ENCODE peak calls at places on chromosomes 4 and X, in nine cellular contexts. I is endodermal cell, P is pancreas, D is left lung, B is foreskin fibroblast, W is mucosa of descending colon, U is NB4, L is osteoblast, A is brain microvascular endothelial cell. X is an unnamed sample.

GRCh38 chrX:34521563-34521962 is 135.5 kb downstream of the TMEM47 start:
- DNase-seq in I (peak), P (no peak), D (no peak), B (no peak), W (no peak), U (peak), L (no peak), A (no peak), X (no peak)

GRCh38 chr4:789571-790465 is 36.1 kb downstream of the CPLX1 start:
- DNase-seq in I (peak), P (no peak), D (peak), B (no peak), W (peak), U (no peak), L (peak), A (no peak), X (no peak)

GRCh38 chr4:123786955-123787354 is 390.4 kb downstream of the SPRY1 start:
- DNase-seq in I (no peak), P (no peak), D (no peak), B (peak), W (peak), U (no peak), L (no peak), A (peak), X (peak)

GRCh38 chr4:14906805-14907204 is 95.5 kb upstream of the CPEB2 start:
- DNase-seq in I (no peak), P (no peak), D (no peak), B (no peak), W (no peak), U (peak), L (no peak), A (no peak), X (no peak)

GRCh38 chr4:627751-628150 is 2.4 kb downstream of the PDE6B start:
- DNase-seq in I (no peak), P (no peak), D (peak), B (no peak), W (no peak), U (no peak), L (no peak), A (no peak), X (no peak)

GRCh38 chr4:76867880-76868655 is 29.9 kb downstream of the SOWAHB start:
- DNase-seq in I (peak), P (peak), D (no peak), B (no peak), W (peak), U (no peak), L (no peak), A (no peak), X (no peak)

GRCh38 chrX:153944140-153944799 is at the start of gene RENBP:
- DNase-seq in I (peak), P (no peak), D (peak), B (no peak), W (peak), U (no peak), L (no peak), A (no peak), X (no peak)

GRCh38 chrX:19627533-19627932 is 112.2 kb upstream of the MAP3K15 start:
- DNase-seq in I (no peak), P (no peak), D (no peak), B (peak), W (no peak), U (peak), L (no peak), A (no peak), X (no peak)

GRCh38 chrX:133544105-133544504 is 128.8 kb upstream of the GPC4 start:
- DNase-seq in I (peak), P (no peak), D (no peak), B (peak), W (no peak), U (no peak), L (peak), A (peak), X (peak)

GRCh38 chrX:96837808-96838207 is 45.9 kb upstream of the RPA4 start:
- DNase-seq in I (no peak), P (no peak), D (no peak), B (peak), W (no peak), U (no peak), L (peak), A (no peak), X (no peak)

GRCh38 chr4:68463796-68464195 is 16.5 kb downstream of the TMPRSS11E start:
- DNase-seq in I (no peak), P (no peak), D (no peak), B (peak), W (no peak), U (no peak), L (no peak), A (no peak), X (no peak)

GRCh38 chr4:68465058-68465457 is 17.8 kb downstream of the TMPRSS11E start:
- DNase-seq in I (no peak), P (no peak), D (no peak), B (peak), W (no peak), U (no peak), L (no peak), A (no peak), X (no peak)

GRCh38 chr4:68469482-68469881 is 22.2 kb downstream of the TMPRSS11E start:
- DNase-seq in I (no peak), P (no peak), D (no peak), B (no peak), W (no peak), U (no peak), L (no peak), A (no peak), X (no peak)

GRCh38 chr4:68466185-68466584 is 18.9 kb downstream of the TMPRSS11E start:
- DNase-seq in I (no peak), P (no peak), D (no peak), B (peak), W (no peak), U (no peak), L (no peak), A (peak), X (peak)

GRCh38 chr4:68466751-68467150 is 19.5 kb downstream of the TMPRSS11E start:
- DNase-seq in I (no peak), P (no peak), D (no peak), B (peak), W (no peak), U (no peak), L (no peak), A (no peak), X (no peak)
- H3K4me3 ChIP-seq in I (no peak), P (no peak), D (no peak), B (no peak), W (no peak), U (no peak), L (no peak), A (no peak), X (no peak)

DNA sequence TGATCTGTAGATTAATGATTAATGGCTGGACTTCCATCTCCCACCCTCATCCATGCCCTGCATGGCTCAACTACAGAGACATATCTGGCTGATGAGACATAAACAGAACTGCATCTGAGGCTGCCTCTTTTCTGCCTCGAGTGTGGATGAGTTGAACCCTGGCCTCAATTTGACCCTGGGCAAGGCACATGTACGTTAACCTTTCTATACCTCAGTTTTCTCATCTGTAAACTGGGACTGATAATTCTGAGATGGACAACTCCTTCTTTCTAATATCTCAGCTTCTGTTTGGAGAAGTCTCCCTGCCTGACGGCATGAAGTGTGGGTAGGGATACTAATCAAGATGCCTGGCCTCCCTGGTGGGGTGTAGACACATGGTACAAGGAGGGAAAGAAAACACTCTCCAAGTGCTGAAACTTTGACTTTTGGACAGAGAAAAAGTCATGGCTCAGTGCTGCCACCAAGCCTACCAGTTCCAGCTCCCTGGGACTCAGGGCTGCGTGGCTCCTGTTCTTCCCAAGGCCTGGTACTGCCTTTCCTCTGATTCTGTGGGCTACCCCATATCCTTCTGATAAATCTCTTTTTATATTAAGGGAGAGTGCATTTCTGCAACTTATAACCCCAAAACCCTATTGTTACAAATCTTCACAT is 64.4 kb downstream of the HAUS3 start:
- DNase-seq in I (no peak), P (no peak), D (no peak), B (no peak), W (no peak), U (peak), L (no peak), A (no peak), X (no peak)
- TF ChIP-seq CTCF in I (peak), P (no peak), D (no peak), B (no peak), W (no peak), U (peak), L (peak), A (peak), X (peak)

GRCh38 chrX:24148118-24148517 is 1.4 kb upstream of the ZFX start:
- DNase-seq in I (no peak), P (no peak), D (no peak), B (no peak), W (no peak), U (peak), L (no peak), A (no peak), X (no peak)

GRCh38 chrX:24146283-24146865 is 3.2 kb upstream of the ZFX start:
- DNase-seq in I (no peak), P (no peak), D (no peak), B (peak), W (no peak), U (peak), L (no peak), A (no peak), X (no peak)

GRCh38 chrX:24147165-24147564 is 2.4 kb upstream of the ZFX start:
- DNase-seq in I (no peak), P (no peak), D (no peak), B (no peak), W (no peak), U (no peak), L (no peak), A (no peak), X (no peak)

GRCh38 chrX:24144528-24144927 is 5.0 kb upstream of the ZFX start:
- DNase-seq in I (no peak), P (no peak), D (no peak), B (no peak), W (no peak), U (no peak), L (no peak), A (no peak), X (no peak)

DNA sequence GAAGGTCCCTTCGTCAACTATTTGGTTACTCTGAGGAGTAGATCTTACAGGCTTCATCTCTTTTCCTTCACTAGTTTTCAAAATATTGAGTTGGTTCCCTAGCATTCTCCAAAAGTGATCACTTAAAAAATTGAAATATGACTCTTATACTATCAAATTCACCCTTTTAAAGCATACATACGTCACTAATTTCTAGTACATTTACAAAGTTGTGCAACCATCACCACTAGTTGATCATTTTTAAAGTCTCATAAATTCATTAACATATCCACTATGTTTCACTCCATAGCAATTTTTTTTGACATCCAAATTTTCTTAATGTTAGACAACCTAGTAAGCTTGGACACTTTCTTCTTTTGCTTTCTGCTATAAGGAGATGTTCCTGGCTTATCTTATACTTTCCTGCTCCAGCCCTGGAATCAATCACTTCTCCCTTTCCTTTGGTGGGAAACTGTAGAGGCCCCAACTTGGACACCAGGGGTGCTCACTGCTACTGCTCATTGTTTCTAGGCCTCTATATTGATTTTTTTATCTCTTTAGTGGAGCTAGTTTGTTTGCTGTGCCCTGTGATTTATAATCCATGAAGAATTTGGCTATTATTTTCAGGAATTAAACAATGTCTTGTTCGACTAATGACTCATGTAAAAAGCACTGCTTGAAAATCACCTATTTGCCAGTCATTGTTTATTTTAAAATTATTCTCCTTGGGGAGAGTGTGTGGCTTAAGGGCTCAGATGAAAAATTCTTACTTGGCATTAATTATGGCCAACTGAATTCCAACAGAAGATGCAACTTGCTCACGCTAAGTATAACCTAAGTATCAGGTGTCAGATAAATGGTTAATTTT is 4.0 kb upstream of the ZFX start:
- DNase-seq in I (no peak), P (no peak), D (no peak), B (peak), W (no peak), U (no peak), L (peak), A (peak), X (peak)
- H3K4me3 ChIP-seq in I (no peak), P (no peak), D (no peak), B (no peak), W (no peak), U (peak), L (no peak), A (no peak), X (no peak)

DNA sequence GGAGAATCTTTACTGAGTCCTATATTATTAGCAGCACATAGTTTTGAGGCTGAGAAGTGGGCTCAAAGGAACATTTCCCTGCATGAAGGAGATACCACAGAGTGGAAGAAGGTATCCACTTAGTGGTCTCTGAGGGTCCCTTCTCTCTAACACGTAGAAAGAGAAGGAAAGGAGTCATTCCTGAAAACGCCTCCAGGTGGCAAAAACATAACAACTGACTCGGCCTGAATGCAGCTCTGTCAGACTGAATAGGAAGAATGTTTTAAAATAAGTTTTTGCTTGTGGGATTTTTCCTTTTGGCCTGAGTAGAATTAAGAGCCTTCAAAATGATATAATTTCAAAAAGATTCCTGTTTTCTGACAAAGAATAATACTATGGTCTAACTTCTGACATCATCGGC is 23.3 kb downstream of the RPGR start:
- DNase-seq in I (peak), P (no peak), D (no peak), B (no peak), W (no peak), U (no peak), L (no peak), A (no peak), X (no peak)
- TF ChIP-seq CTCF in I (peak), P (peak), D (no peak), B (peak), W (no peak), U (peak), L (peak), A (peak), X (peak)

GRCh38 chrX:16140983-16141382 is 17.6 kb downstream of the GRPR start:
- DNase-seq in I (no peak), P (no peak), D (no peak), B (peak), W (no peak), U (no peak), L (no peak), A (no peak), X (no peak)
- H3K4me3 ChIP-seq in I (no peak), P (no peak), D (no peak), B (no peak), W (no peak), U (no peak), L (no peak), A (no peak), X (no peak)

GRCh38 chr4:35151816-35152572 is 1092.3 kb downstream of the ARAP2 start:
- DNase-seq in I (peak), P (no peak), D (no peak), B (no peak), W (no peak), U (peak), L (no peak), A (no peak), X (no peak)
- TF ChIP-seq CTCF in I (peak), P (no peak), D (no peak), B (peak), W (no peak), U (peak), L (no peak), A (peak), X (peak)

DNA sequence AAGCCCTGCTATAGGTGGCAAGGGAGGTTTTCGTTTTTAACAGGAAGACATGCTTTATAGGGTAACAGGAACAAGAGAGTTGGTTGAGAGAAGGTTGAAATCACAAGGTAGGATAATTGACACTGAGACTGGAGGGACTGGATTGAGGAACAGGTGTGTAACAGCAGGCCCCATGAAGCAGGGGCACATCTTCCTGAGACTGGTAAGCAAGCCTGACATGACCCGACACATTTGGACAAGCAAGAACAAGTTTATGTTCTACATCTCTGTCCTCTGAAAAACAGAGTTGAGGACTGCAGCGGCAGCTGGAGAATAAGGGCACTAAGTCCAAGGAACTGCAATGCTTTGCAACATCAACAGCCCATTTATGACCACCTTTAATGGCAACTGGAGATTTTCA is 5.2 kb downstream of the RPS4X start:
- DNase-seq in I (no peak), P (no peak), D (no peak), B (no peak), W (no peak), U (no peak), L (no peak), A (no peak), X (no peak)
- H3K4me3 ChIP-seq in I (no peak), P (no peak), D (no peak), B (no peak), W (no peak), U (no peak), L (no peak), A (no peak), X (no peak)

GRCh38 chr4:139899346-139899745 is 233.7 kb downstream of the MGST2 start:
- DNase-seq in I (no peak), P (no peak), D (no peak), B (no peak), W (no peak), U (no peak), L (no peak), A (no peak), X (no peak)

GRCh38 chr4:139903845-139904244 is 238.2 kb downstream of the MGST2 start:
- DNase-seq in I (no peak), P (no peak), D (no peak), B (peak), W (no peak), U (peak), L (no peak), A (no peak), X (no peak)

GRCh38 chr4:139902328-139903217 is 237.0 kb downstream of the MGST2 start:
- DNase-seq in I (no peak), P (no peak), D (no peak), B (peak), W (no peak), U (no peak), L (no peak), A (no peak), X (no peak)

GRCh38 chr4:139900964-139901376 is 235.4 kb downstream of the MGST2 start:
- DNase-seq in I (no peak), P (no peak), D (no peak), B (peak), W (no peak), U (no peak), L (no peak), A (no peak), X (no peak)

DNA sequence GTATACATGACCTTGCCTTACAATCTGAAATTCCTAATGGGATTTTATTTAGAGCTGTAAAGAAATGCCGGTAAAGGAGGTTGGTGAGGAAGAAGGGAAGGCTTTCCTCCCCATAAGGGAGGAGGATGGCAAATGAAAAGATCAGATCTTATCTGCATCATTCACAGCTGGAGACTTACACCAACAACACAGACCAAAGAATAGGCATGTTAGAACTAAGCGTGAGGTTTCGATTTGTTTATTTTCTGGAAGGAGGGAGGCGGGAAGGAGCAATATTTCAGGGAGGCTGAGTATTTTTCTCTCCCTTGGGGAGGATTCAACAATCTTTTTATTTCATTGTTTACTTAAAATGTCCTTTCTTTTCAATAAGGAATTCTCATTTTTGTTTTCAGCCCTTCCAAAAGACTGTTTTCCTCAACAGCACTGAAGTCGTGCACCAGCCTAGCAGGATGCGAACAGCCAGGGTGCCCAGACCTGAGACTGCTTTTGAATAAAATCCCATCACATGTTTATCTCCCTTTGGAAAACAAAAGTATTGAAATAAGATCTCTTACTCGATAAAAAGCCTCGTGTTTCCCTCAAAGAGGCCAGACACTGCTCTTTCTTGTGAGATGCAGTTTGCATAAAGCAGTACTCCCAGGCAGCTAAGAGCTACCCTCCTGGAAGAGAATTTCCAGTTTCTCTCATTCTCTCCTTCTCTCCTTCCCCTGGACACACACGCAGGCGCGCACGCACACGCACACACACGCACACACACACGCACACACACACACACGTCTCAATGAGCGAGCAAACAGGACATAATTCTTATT is 236.1 kb downstream of the MGST2 start:
- DNase-seq in I (no peak), P (no peak), D (no peak), B (peak), W (no peak), U (no peak), L (no peak), A (no peak), X (no peak)
- TF ChIP-seq CTCF in I (no peak), P (no peak), D (no peak), B (no peak), W (no peak), U (no peak), L (no peak), A (no peak), X (no peak)